ENCODE peak calls at places on chromosomes 13 and 19, in ten cellular contexts. S is heart right ventricle, E is activated T-helper 1 cell treated with Interleukin-2 at 50 U/mL for 16 hours, H is psoas muscle, U is lower lobe of right lung, L is activated B cell treated with CpG ODN at 0.5 μM for 24 hours, F is anterior cingulate cortex, Y is mucosa of descending colon, O is M059J, T is ascending aorta. G is an unnamed sample.

GRCh38 chr13:98333481-98333880 is 156.4 kb upstream of the RNF113B start:
- DNase-seq in S (no peak), E (no peak), H (no peak), U (no peak), L (no peak), F (no peak), Y (no peak), O (no peak), T (no peak), G (no peak)

GRCh38 chr19:30547192-30547591 is 175.0 kb downstream of the ZNF536 start:
- DNase-seq in S (no peak), E (no peak), H (no peak), U (no peak), L (no peak), F (no peak), Y (no peak), O (no peak), T (no peak), G (no peak)

GRCh38 chr19:47152632-47153031 is 22.0 kb downstream of the SAE1 start:
- DNase-seq in S (no peak), E (no peak), H (no peak), U (no peak), L (no peak), F (no peak), Y (no peak), O (no peak), T (no peak), G (no peak)

GRCh38 chr13:24004142-24004541 is 106.8 kb upstream of the C1QTNF9B start:
- DNase-seq in S (no peak), E (no peak), H (no peak), U (no peak), L (no peak), F (no peak), Y (no peak), O (no peak), T (no peak), G (no peak)

GRCh38 chr13:106038752-106039151 is 496.7 kb downstream of the EFNB2 start:
- DNase-seq in S (no peak), E (no peak), H (no peak), U (no peak), L (no peak), F (no peak), Y (no peak), O (peak; percentile 87), T (no peak), G (no peak)

GRCh38 chr13:19618925-19619324 is 14.5 kb upstream of the MPHOSPH8 start:
- DNase-seq in S (no peak), E (no peak), H (no peak), U (no peak), L (no peak), F (no peak), Y (no peak), O (peak; percentile 30), T (no peak), G (no peak)

GRCh38 chr19:47356900-47357299 is 7.8 kb downstream of the DHX34 start:
- DNase-seq in S (no peak), E (no peak), H (no peak), U (no peak), L (no peak), F (no peak), Y (no peak), O (no peak), T (no peak), G (no peak)

GRCh38 chr13:107864543-107865460 is 350.5 kb downstream of the LIG4 start:
- DNase-seq in S (peak; percentile 35), E (no peak), H (no peak), U (no peak), L (no peak), F (no peak), Y (no peak), O (peak; percentile 19), T (no peak), G (no peak)

GRCh38 chr13:94595006-94595942 is 678 bp downstream of the TGDS start:
- DNase-seq in S (no peak), E (no peak), H (no peak), U (no peak), L (peak; percentile 15), F (no peak), Y (peak; percentile 53), O (peak; percentile 26), T (no peak), G (no peak)

GRCh38 chr19:31418692-31419430 is 69.6 kb upstream of the TSHZ3 start:
- DNase-seq in S (no peak), E (no peak), H (no peak), U (no peak), L (no peak), F (no peak), Y (no peak), O (no peak), T (no peak), G (no peak)

GRCh38 chr19:14761607-14762006 is 16.8 kb downstream of the ADGRE2 start:
- DNase-seq in S (no peak), E (no peak), H (no peak), U (no peak), L (no peak), F (no peak), Y (no peak), O (no peak), T (peak; percentile 28), G (no peak)

GRCh38 chr13:30463820-30464495 is 1.8 kb downstream of the HMGB1 start:
- DNase-seq in S (peak; percentile 58), E (peak; percentile 60), H (no peak), U (peak; percentile 71), L (no peak), F (peak; percentile 49), Y (no peak), O (peak; percentile 63), T (peak; percentile 78), G (peak; percentile 55)

GRCh38 chr19:40433391-40434216 is 7.8 kb upstream of the SERTAD1 start:
- DNase-seq in S (peak; percentile 91), E (peak; percentile 34), H (peak; percentile 89), U (peak; percentile 93), L (peak; percentile 63), F (peak; percentile 55), Y (peak; percentile 93), O (peak; percentile 94), T (peak; percentile 93), G (peak; percentile 78)

GRCh38 chr19:55418185-55418584 is 10.6 kb upstream of the UBE2S start:
- DNase-seq in S (peak; percentile 64), E (no peak), H (no peak), U (no peak), L (no peak), F (no peak), Y (no peak), O (peak; percentile 79), T (no peak), G (no peak)

GRCh38 chr19:43372462-43372861 is 19.0 kb downstream of the CD177 start:
- DNase-seq in S (no peak), E (no peak), H (no peak), U (no peak), L (no peak), F (no peak), Y (no peak), O (peak; percentile 68), T (no peak), G (no peak)

GRCh38 chr19:51020988-51021651 is 1.6 kb upstream of the KLK10 start:
- DNase-seq in S (peak; percentile 13), E (no peak), H (no peak), U (no peak), L (no peak), F (no peak), Y (no peak), O (peak; percentile 57), T (no peak), G (no peak)

GRCh38 chr13:51524312-51524711 is 60.0 kb upstream of the WDFY2 start:
- DNase-seq in S (no peak), E (no peak), H (no peak), U (no peak), L (no peak), F (no peak), Y (no peak), O (peak; percentile 44), T (no peak), G (no peak)

GRCh38 chr13:99396446-99396845 is 89.2 kb upstream of the GPR183 start:
- DNase-seq in S (no peak), E (no peak), H (no peak), U (no peak), L (no peak), F (no peak), Y (no peak), O (no peak), T (peak; percentile 28), G (no peak)

GRCh38 chr19:5292843-5293606 is 47.6 kb downstream of the PTPRS start:
- DNase-seq in S (peak; percentile 50), E (peak; percentile 26), H (peak; percentile 71), U (peak; percentile 54), L (peak; percentile 43), F (peak; percentile 72), Y (no peak), O (peak; percentile 80), T (peak; percentile 80), G (peak; percentile 34)

GRCh38 chr13:113551081-113552000 is 33.2 kb upstream of the TFDP1 start:
- DNase-seq in S (no peak), E (no peak), H (no peak), U (peak; percentile 8), L (no peak), F (no peak), Y (no peak), O (no peak), T (peak; percentile 55), G (no peak)

GRCh38 chr13:39783051-39783450 is 127.6 kb downstream of the COG6 start:
- DNase-seq in S (no peak), E (no peak), H (no peak), U (no peak), L (no peak), F (no peak), Y (no peak), O (no peak), T (no peak), G (no peak)

GRCh38 chr19:55641376-55642152 is 762 bp downstream of the ZNF580 start:
- DNase-seq in S (no peak), E (no peak), H (no peak), U (no peak), L (no peak), F (no peak), Y (no peak), O (peak; percentile 58), T (no peak), G (no peak)

GRCh38 chr13:113105032-113105993 is at the start of gene F7:
- DNase-seq in S (no peak), E (no peak), H (no peak), U (no peak), L (no peak), F (no peak), Y (no peak), O (no peak), T (no peak), G (no peak)

GRCh38 chr19:5443723-5444122 is 11.5 kb upstream of the ZNRF4 start:
- DNase-seq in S (no peak), E (no peak), H (no peak), U (no peak), L (no peak), F (no peak), Y (no peak), O (no peak), T (no peak), G (no peak)